ENCODE peak calls at places on chromosomes 3 and 15, in seven cellular contexts. Y is posterior vena cava; U is CD8-positive, alpha-beta T cell; F is stimulated activated naive CD8-positive, alpha-beta T cell treated with anti-CD3 and anti-CD28 coated beads, Interleukin-15, Interleukin-2, amounts not matched to agents 100 U/mL and 50 U/mL, for 24 hours; C is GM12891; V is natural killer cell treated with Interleukin-12 subunit alpha and Interleukin-12 subunit beta and Interleukin-15 and Interleukin-18, amount 100 ng/mL, for 72 hours; A is AG09309. P is an unnamed sample.

GRCh38 chr3:155629006-155629405 is 115.9 kb downstream of the PLCH1 start:
- DNase-seq in Y (no peak), U (no peak), F (no peak), C (no peak), V (no peak), A (no peak), P (no peak)

GRCh38 chr3:83934208-83935150 is 1024.3 kb upstream of the CADM2 start:
- DNase-seq in Y (no peak), U (no peak), F (no peak), C (no peak), V (no peak), A (no peak), P (no peak)

GRCh38 chr3:16441306-16441898 is 72.1 kb downstream of the RFTN1 start:
- DNase-seq in Y (no peak), U (no peak), F (no peak), C (no peak), V (no peak), A (peak), P (no peak)

GRCh38 chr3:4637265-4637664 is 144.1 kb downstream of the ITPR1 start:
- DNase-seq in Y (no peak), U (no peak), F (no peak), C (no peak), V (no peak), A (no peak), P (no peak)

GRCh38 chr15:59595434-59595915 is 16.1 kb upstream of the GCNT3 start:
- DNase-seq in Y (no peak), U (no peak), F (no peak), C (no peak), V (no peak), A (no peak), P (no peak)

GRCh38 chr3:149388001-149388435 is 10.6 kb upstream of the TM4SF1 start:
- DNase-seq in Y (no peak), U (no peak), F (no peak), C (no peak), V (no peak), A (peak), P (no peak)

GRCh38 chr15:74238984-74239645 is 3.0 kb downstream of the CCDC33 start:
- DNase-seq in Y (no peak), U (no peak), F (no peak), C (no peak), V (no peak), A (no peak), P (no peak)

GRCh38 chr3:52596658-52597265 is 60.4 kb downstream of the UQCC5 start:
- DNase-seq in Y (no peak), U (no peak), F (no peak), C (no peak), V (no peak), A (no peak), P (no peak)

GRCh38 chr3:33111581-33111980 is 2.2 kb upstream of the CRTAP start:
- DNase-seq in Y (no peak), U (no peak), F (no peak), C (no peak), V (no peak), A (no peak), P (no peak)

GRCh38 chr3:30263238-30263920 is 343.0 kb upstream of the TGFBR2 start:
- DNase-seq in Y (no peak), U (no peak), F (peak), C (no peak), V (no peak), A (no peak), P (no peak)

GRCh38 chr3:1082024-1082633 is 10.7 kb upstream of the CNTN6 start:
- DNase-seq in Y (no peak), U (no peak), F (no peak), C (no peak), V (no peak), A (no peak), P (peak)

GRCh38 chr3:69819283-69819682 is 80.0 kb downstream of the MITF start:
- DNase-seq in Y (no peak), U (no peak), F (no peak), C (no peak), V (no peak), A (no peak), P (no peak)

GRCh38 chr15:69994429-69995201 is 103.1 kb downstream of the TLE3 start:
- DNase-seq in Y (no peak), U (no peak), F (no peak), C (no peak), V (no peak), A (no peak), P (no peak)

GRCh38 chr15:29674661-29675533 is 147.4 kb downstream of the TJP1 start:
- DNase-seq in Y (peak), U (no peak), F (peak), C (no peak), V (no peak), A (no peak), P (peak)

GRCh38 chr3:111130827-111131226 is 59.2 kb downstream of the NECTIN3 start:
- DNase-seq in Y (no peak), U (no peak), F (no peak), C (no peak), V (no peak), A (no peak), P (no peak)